ENCODE peak calls at places on chromosomes 7 and 10, in ten cellular contexts. S, L, J, U, R, O, P, H, M and B are unnamed samples. For H3K27me3, the result is how much of the 10 kb centered on the place peaks cover.

GRCh38 chr7:28732037-28732869 is 225.9 kb downstream of the TRIL start:
- DNase-seq in L (no peak), S (no peak), J (peak), O (peak), U (peak), M (peak), H (peak), P (no peak), R (no peak), B (peak)

GRCh38 chr10:68594405-68594804 is 34.3 kb downstream of the TET1 start:
- DNase-seq in L (no peak), J (peak), M (no peak), P (no peak), O (peak), S (no peak), U (peak), H (peak), R (no peak), B (no peak)

GRCh38 chr7:152949198-152949597 is 189.6 kb downstream of the ACTR3B start:
- DNase-seq in L (no peak), M (no peak), J (no peak), P (no peak), U (no peak), S (no peak), R (no peak), H (no peak), O (no peak), B (no peak)

GRCh38 chr10:76396126-76396525 is 964.7 kb downstream of the LRMDA start:
- DNase-seq in U (no peak), S (no peak), J (no peak), L (no peak), O (no peak), M (no peak), H (no peak), P (no peak), R (no peak), B (no peak)

GRCh38 chr7:29332875-29333482 is 138.4 kb downstream of the CHN2 start:
- DNase-seq in U (no peak), S (no peak), L (no peak), M (peak), H (no peak), P (no peak), J (no peak), R (no peak), O (no peak), B (no peak)

GRCh38 chr10:118754132-118754555 is 626 bp downstream of the CACUL1 start:
- DNase-seq in M (peak), H (peak), S (peak), J (peak), P (no peak), L (peak), U (peak), R (peak), O (peak), B (peak)

GRCh38 chr7:372546-372938 is 82.6 kb downstream of the FOXL3 start:
- DNase-seq in J (no peak), L (no peak), R (no peak), O (no peak), M (no peak), S (no peak), U (no peak), H (no peak), P (no peak), B (no peak)

GRCh38 chr10:34808789-34809745 is 6.0 kb downstream of the PARD3 start:
- DNase-seq in P (no peak), R (no peak), O (peak), H (peak), L (peak), U (peak), M (peak), J (no peak), S (no peak), B (no peak)

GRCh38 chr7:122887198-122887597 is 938 bp upstream of the CADPS2 start:
- DNase-seq in J (peak), P (no peak), M (no peak), H (peak), U (peak), O (peak), S (peak), L (peak), R (no peak), B (peak)

GRCh38 chr10:95220539-95220938 is 26.5 kb downstream of the ACSM6 start:
- DNase-seq in R (no peak), O (no peak), L (no peak), J (peak), S (no peak), M (no peak), H (no peak), P (no peak), U (no peak), B (no peak)

GRCh38 chr7:148633761-148634160 is 43.2 kb downstream of the C7orf33 start:
- DNase-seq in R (no peak), H (no peak), U (no peak), P (no peak), J (peak), S (no peak), O (no peak), M (no peak), L (no peak), B (no peak)

DNA sequence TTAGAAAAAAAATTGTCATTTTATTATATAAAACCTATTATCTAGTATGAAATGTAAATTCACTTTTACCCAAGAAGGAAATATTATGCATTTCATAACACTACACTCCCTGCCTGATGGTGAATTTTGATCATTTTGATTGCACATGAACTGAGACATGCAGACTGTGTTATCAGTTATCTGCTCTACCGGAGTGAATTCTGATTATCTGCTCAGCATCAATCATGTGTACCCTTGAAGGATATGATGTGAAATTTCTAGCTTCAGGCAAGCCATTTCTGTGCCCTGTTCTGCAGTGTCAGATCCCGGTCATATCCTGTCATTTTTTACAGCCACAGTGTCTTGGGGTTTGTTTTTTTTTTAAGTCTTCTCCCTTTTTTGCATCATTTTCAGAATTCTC is 85.0 kb upstream of the FGL2 start:
- DNase-seq in O (no peak), S (no peak), H (no peak), L (no peak), P (no peak), R (no peak), J (no peak), U (no peak), M (no peak), B (no peak)
- H3K4me3 ChIP-seq in O (no peak), S (no peak), H (no peak), L (no peak), P (no peak), R (no peak), J (no peak), U (no peak), M (no peak), B (no peak)

GRCh38 chr7:49768254-49768653 is 5.2 kb upstream of the VWC2 start:
- DNase-seq in M (no peak), L (no peak), R (no peak), S (no peak), J (no peak), U (no peak), P (no peak), H (no peak), O (no peak), B (no peak)
- H3K27me3 ChIP-seq in M (under half), L (under half), R (under half), S (under half), J (under half), U (under half), P (under half), H (under half), O (under half), B (under half)

DNA sequence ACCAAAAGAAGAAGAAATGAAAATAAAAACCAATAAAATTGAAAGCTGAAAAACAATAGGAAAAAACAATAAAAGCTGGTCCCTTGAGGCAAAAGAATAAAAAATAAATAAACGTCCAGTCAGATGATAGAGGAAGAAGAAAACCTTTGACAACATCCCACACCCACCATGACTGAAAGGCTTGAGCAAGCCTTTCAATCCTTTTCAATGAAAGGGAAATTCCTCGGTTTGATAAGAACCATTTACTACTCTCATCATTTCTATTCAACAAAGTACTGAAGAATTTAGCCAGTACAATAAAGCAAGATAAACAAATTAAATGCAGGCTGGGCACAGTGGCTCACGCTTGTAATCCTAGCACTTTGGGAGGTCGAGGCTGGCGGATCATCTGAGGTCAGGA is 3.8 kb downstream of the SLC25A40 start:
- DNase-seq in O (no peak), J (no peak), M (no peak), H (no peak), S (no peak), R (no peak), P (no peak), L (no peak), U (peak), B (no peak)
- H3K4me3 ChIP-seq in O (no peak), J (no peak), M (no peak), H (no peak), S (no peak), R (no peak), P (peak), L (no peak), U (no peak), B (no peak)

DNA sequence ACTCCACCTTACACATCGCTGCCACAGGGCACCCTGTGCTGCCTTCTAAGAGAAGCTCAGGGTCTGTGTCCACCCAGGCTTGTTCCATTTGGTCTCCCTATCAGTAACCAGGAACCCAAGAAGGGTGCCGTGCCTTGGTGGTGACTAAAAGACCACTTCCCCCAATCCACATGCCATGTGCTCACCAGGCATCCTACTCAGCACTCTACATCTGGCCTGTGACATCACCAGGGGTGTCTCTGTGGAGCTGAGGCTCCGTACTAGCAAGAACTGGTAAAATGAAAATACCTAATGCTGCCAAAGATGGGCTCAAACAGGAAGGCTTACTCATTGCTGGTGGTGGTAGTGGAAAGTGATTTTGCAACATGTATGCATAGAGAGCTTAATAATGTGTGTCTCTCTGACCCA is 19.0 kb upstream of the C10orf71 start:
- DNase-seq in J (peak), P (no peak), L (no peak), R (no peak), O (no peak), H (peak), U (no peak), M (peak), S (no peak), B (no peak)
- H3K27me3 ChIP-seq in J (half or more), P (under half), L (under half), R (under half), O (under half), H (under half), U (under half), M (under half), S (under half), B (under half)

DNA sequence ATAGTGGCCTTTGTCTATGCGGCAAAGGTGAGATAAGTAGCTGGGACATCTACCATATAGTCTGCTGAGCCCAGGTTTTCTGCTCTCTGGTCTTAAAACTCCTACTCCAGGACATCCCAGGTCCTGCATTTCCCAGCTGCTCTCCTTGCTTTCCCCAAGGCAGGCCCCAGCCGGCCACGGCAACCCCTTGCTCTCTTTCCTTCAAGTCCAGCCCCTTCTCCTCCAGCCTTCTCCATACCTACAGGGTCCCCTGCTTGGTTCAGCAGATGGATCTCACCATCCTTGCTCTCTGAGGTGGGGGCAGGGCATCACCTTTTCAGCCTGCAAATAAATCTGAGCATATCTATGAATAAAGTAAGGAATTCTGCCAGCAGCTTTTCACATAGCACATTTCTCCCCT is 8.7 kb downstream of the GIMAP5 start:
- DNase-seq in L (no peak), U (no peak), J (no peak), O (no peak), S (no peak), H (no peak), P (no peak), R (no peak), M (no peak), B (no peak)
- H3K4me3 ChIP-seq in L (no peak), U (no peak), J (no peak), O (no peak), S (no peak), H (no peak), P (peak), R (peak), M (no peak), B (no peak)

DNA sequence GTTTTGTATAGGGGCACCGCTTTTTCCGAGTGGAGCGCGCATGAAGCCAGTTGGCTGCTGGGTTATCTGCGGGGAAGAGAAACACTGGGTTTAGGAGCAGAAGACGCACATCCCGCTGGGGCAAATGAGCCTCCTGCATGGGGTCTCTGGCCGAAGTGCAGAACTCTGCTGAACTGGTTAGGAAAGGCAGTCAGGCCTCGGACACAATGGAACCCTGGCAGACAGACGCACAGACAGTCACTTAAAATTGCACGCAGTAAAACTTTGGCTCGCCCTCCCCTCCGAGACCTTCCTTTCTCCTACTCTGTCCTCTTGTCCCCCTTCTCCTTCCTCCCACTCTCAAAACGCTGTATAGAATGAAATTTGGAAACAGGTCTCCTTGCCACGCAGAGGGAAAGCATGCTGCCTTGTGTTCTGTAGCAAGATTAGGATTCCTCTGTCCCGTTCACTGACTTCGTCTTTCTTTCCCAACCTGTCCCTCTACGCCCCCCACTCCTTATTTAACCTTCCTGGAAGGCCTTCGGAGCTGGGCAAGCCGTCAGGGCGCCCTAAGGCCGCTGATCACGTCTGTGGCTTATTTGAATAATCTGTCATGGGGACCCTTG is 1.5 kb downstream of the HOXA9 start:
- DNase-seq in L (no peak), O (no peak), U (peak), J (no peak), R (no peak), S (no peak), M (no peak), H (no peak), P (no peak), B (no peak)
- H3K27me3 ChIP-seq in L (half or more), O (under half), U (under half), J (under half), R (under half), S (under half), M (under half), H (half or more), P (under half), B (under half)

GRCh38 chr7:157521752-157522151 is 184.9 kb downstream of the DNAJB6 start:
- DNase-seq in O (no peak), J (no peak), M (no peak), P (no peak), L (no peak), R (no peak), S (no peak), U (no peak), H (no peak), B (no peak)

GRCh38 chr7:157519246-157519645 is 182.4 kb downstream of the DNAJB6 start:
- DNase-seq in L (no peak), J (no peak), P (no peak), H (no peak), U (no peak), S (no peak), M (no peak), O (no peak), R (no peak), B (no peak)

GRCh38 chr7:157521061-157521731 is 184.4 kb downstream of the DNAJB6 start:
- DNase-seq in L (no peak), M (no peak), P (no peak), J (no peak), R (no peak), H (no peak), O (no peak), U (no peak), S (no peak), B (no peak)

GRCh38 chr7:157519798-157520244 is 183.0 kb downstream of the DNAJB6 start:
- DNase-seq in H (no peak), U (no peak), P (no peak), M (no peak), O (no peak), S (no peak), J (no peak), R (no peak), L (no peak), B (no peak)

DNA sequence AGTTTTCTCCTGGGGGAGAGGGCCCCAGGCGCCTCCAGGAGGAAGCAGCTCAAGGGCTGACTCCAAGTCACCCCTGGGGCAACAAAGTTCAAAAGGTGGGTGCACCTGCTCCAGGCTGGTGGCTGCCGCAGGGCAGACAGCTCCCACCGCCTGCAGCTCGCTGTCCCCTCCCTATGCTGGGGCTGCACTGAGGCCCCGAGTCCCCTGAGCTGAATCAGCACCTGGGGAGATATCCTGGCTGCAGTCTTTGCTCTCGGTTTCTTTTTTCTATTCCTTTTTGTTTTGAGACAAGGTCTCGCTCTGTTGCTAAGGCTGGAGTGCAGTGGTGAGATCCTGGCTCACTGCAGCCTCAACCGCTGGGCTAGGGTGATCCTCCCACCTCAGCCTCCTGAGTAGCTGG is 183.4 kb downstream of the DNAJB6 start:
- DNase-seq in S (no peak), U (no peak), J (no peak), L (no peak), P (no peak), O (no peak), R (no peak), M (no peak), H (no peak), B (no peak)
- H3K4me3 ChIP-seq in S (no peak), U (no peak), J (no peak), L (no peak), P (no peak), O (no peak), R (no peak), M (no peak), H (no peak), B (no peak)

DNA sequence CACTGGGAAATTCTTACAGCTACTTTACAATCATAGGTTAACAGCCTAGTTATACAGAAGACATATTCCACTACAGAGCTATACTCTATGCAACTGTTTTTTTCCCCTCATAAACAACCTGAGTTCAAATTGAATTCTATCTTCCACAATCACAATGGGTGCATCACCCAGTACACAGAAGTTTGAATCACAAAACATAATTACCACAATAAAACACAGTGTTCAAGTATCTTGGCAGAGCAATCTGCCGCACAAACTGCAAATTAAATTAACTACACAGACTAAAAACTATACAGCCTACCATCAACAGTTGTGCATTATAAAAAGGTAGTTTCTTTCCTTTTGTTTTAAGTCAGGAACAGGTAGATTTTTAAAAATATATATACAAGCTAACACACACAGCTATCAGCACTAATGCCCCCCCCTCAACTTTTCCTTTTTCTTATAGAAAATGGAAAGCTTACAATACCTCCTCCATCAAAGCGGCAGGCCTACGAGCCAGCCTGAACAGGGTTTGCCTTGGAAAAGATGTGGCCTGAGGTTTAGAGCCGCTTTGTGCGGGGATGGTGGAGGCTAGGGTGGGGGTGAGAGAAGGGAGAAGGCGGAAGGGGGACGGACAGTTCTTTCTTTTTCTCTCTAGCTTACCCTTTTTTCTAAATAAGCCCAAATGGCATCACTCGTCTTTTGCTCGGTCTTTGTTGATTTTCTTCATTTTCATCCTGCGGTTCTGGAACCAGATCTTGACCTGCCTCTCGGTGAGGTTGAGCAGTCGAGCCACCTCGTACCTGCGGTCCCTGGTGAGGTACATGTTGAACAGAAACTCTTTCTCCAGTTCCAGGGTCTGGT is 2.2 kb downstream of the HOXA9 start:
- DNase-seq in R (no peak), J (peak), L (no peak), U (no peak), H (no peak), S (no peak), O (no peak), P (no peak), M (no peak), B (no peak)
- H3K27me3 ChIP-seq in R (under half), J (under half), L (half or more), U (under half), H (half or more), S (under half), O (under half), P (under half), M (under half), B (under half)

GRCh38 chr7:6111041-6111440 is 79.9 kb downstream of the ANKRD61 start:
- DNase-seq in O (no peak), P (no peak), U (no peak), S (no peak), J (no peak), M (no peak), L (no peak), R (no peak), H (no peak), B (no peak)

GRCh38 chr7:6107924-6108323 is 76.7 kb downstream of the ANKRD61 start:
- DNase-seq in H (no peak), S (no peak), J (no peak), R (no peak), P (no peak), M (no peak), U (no peak), L (no peak), O (no peak), B (no peak)

GRCh38 chr7:6106140-6106904 is 75.1 kb downstream of the ANKRD61 start:
- DNase-seq in R (peak), L (no peak), J (peak), M (no peak), U (peak), O (peak), S (no peak), H (peak), P (peak), B (peak)
- H3K4me3 ChIP-seq in R (peak), L (no peak), J (peak), M (peak), U (peak), O (no peak), S (peak), H (peak), P (peak), B (peak)